ENCODE peak calls at places on chromosomes 1 and 21, in five cellular contexts. D, N, Q, M and Z are unnamed samples.

GRCh38 chr1:228198977-228199590 is 8.8 kb upstream of the OBSCN start:
- DNase-seq in D (peak; percentile 52), N (no peak), Q (no peak), M (no peak), Z (peak; percentile 27)

GRCh38 chr1:42756956-42757891 is 9.6 kb downstream of the P3H1 start:
- DNase-seq in D (peak; percentile 77), N (no peak), Q (peak; percentile 70), M (no peak), Z (peak; percentile 82)

GRCh38 chr1:24935615-24936484 is 5.8 kb upstream of the RUNX3 start:
- DNase-seq in D (no peak), N (no peak), Q (no peak), M (peak; percentile 74), Z (no peak)

GRCh38 chr21:34243562-34243961 is 120.2 kb upstream of the KCNE2 start:
- DNase-seq in D (no peak), N (no peak), Q (peak; percentile 5), M (no peak), Z (peak; percentile 20)

GRCh38 chr1:213127074-213127473 is 76.0 kb downstream of the RPS6KC1 start:
- DNase-seq in D (no peak), N (no peak), Q (no peak), M (no peak), Z (no peak)

GRCh38 chr1:147168626-147169058 is 3.6 kb downstream of the PRKAB2 start:
- DNase-seq in D (no peak), N (no peak), Q (peak; percentile 87), M (no peak), Z (no peak)

GRCh38 chr1:12152106-12152891 is 14.5 kb upstream of the TNFRSF1B start:
- DNase-seq in D (no peak), N (no peak), Q (no peak), M (peak; percentile 98), Z (no peak)

GRCh38 chr1:82491301-82491986 is 690.7 kb downstream of the ADGRL2 start:
- DNase-seq in D (no peak), N (no peak), Q (no peak), M (no peak), Z (no peak)

GRCh38 chr1:55289614-55290013 is 74.5 kb upstream of the USP24 start:
- DNase-seq in D (no peak), N (no peak), Q (no peak), M (no peak), Z (no peak)

DNA sequence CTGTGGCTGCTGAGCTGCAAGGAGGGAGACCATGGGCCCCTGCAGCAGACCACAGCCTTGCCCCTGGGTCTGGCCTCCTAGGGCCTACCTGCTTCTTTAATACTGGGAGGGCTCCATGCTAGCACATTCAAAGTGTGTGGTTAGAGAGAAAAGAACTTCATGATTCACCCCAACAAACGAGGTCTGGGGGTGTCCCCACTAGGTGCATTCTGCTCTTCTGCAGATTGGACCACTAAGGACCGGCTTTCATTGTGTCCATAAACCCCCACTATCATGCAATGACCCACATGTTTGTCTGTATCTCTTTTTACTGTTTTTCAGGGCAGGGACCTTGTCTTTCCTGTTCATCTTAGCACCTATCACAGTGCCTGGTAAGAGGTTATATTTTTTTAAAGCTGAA is 185.4 kb downstream of the OMA1 start:
- DNase-seq in D (no peak), N (no peak), Q (no peak), M (no peak), Z (no peak)
- TF ChIP-seq USF2 in D (no peak), N (no peak), Q (no peak), M (no peak), Z (no peak)

DNA sequence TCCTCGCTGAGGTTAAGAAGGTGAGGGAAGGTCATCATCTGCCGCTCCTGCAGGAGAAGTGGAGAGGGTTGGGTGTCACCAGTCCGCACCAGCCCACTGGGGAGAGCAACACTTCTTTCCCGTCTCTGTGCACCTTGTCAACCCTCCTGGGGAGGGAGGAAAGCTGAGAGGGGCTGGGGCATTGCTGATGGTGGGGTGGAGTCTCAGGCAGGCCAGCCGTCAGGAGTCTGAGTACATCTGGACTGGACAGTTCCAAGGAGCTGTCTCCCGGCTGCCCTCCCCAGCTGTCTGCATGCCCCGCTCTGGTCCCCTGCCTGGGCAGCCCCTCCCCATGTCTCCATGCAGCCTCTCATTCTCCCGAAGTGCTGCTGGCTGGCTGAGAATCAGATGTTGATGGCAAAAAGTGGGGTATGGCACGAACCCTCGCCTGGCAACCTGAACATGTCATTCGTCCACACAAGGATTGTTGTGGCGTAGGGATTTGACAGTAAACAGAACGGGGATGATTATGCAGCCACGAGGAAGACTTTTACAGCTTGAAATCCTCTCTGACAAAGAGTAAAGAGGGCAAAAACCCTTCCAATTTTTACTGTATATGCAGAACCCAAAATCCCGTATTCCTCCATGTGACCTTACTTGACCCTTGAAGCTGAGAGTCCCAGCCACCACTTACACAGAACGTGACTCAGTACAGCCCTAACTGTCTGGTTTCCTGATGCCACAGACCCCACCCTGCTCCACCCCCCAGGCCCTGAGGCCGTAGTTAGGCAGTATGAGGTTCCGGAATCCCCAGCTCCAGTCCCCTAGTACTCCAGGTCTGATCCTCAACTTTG is 70.3 kb downstream of the SCCPDH start:
- DNase-seq in D (peak; percentile 58), N (no peak), Q (no peak), M (no peak), Z (peak; percentile 56)
- TF ChIP-seq GABPA in D (no peak), N (no peak), Q (no peak), M (no peak), Z (no peak)

DNA sequence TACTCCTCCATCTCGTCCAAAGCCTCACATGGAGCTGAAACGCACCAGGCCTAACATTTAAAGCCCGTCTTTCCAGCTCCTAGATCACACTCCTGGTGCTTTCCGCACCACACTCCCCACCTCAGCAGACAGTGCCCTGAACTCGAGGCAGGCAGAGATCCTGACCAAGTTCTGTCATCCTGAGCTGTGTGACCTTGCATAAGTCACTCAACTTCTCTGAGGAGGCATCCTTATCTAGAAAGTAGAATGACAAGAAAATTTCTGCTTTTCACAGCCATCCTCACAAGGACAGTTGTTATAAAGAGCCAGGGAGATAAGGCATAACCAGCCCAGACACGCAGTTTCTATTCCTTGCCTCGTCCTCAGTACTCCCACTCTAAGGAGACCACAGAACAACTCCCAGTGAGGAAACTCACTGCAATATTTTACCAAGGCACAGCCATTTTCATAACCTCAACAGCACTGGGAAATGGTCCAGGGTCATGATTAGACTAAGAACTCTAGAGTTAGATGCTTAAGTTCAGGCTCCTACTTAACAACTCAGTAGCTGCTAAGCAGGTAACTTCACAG is 3.1 kb downstream of the LRP8 start:
- DNase-seq in D (no peak), N (no peak), Q (no peak), M (no peak), Z (no peak)
- H3K4me1 ChIP-seq in D (peaks cover 14% of the 10 kb centered on the region), N (peaks cover 15% of the 10 kb centered on the region), Q (peaks cover 25% of the 10 kb centered on the region), M (peaks cover 13% of the 10 kb centered on the region), Z (no peaks in the 10 kb centered on the region)

GRCh38 chr1:19163261-19163660 is 46.8 kb downstream of the UBR4 start:
- DNase-seq in D (no peak), N (no peak), Q (no peak), M (no peak), Z (no peak)
- TF ChIP-seq USF2 in D (no peak), N (no peak), Q (no peak), M (no peak), Z (no peak)

DNA sequence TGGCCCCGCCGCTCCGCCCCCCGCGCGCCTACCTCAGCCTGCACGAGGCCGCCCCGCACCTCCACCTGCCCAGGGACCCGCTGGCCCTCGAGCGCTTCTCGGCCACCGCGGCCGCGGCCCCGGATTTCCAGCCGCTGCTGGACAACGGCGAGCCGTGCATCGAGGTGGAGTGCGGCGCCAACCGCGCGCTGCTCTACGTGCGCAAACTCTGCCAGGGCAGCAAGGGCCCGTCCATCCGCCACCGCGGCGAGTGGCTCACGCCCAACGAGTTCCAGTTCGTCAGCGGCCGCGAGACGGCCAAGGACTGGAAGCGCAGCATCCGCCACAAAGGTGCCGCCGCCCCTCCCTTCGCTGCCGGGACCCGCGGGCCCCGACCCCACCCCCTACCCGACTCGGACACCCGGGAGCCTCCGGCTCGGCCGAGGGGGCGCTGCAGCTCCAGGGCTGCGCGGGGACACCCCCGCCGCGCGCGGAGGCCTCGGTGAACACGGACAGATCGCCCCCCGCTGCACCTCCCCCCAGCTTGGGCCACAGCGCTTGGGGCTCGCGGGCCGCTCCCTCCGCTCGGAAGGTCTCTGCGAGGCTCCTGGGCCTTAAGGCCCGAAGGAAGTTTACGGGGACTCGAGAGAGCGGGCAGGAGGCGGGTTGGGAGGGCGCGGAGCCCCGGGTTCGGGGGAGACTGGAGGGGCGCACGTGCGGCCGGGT is 1.0 kb downstream of the SAMD11 start:
- DNase-seq in D (peak; percentile 75), N (no peak), Q (no peak), M (no peak), Z (peak; percentile 74)
- TF ChIP-seq GABPA in D (no peak), N (no peak), Q (no peak), M (no peak), Z (no peak)

GRCh38 chr1:45684402-45684801 is 1.9 kb downstream of the GPBP1L1 start:
- DNase-seq in D (no peak), N (no peak), Q (no peak), M (no peak), Z (no peak)

GRCh38 chr1:45687753-45688737 is at the start of gene TMEM69:
- DNase-seq in D (peak; percentile 75), N (no peak), Q (peak; percentile 90), M (peak; percentile 77), Z (peak; percentile 79)

GRCh38 chr1:45687014-45687752 is 798 bp upstream of the TMEM69 start:
- DNase-seq in D (peak; percentile 91), N (peak; percentile 96), Q (peak; percentile 97), M (peak; percentile 97), Z (peak; percentile 90)

GRCh38 chr1:45686081-45687013 is at the start of gene GPBP1L1:
- DNase-seq in D (peak; percentile 99), N (peak; percentile 93), Q (peak; percentile 91), M (peak; percentile 88), Z (peak; percentile 99)

DNA sequence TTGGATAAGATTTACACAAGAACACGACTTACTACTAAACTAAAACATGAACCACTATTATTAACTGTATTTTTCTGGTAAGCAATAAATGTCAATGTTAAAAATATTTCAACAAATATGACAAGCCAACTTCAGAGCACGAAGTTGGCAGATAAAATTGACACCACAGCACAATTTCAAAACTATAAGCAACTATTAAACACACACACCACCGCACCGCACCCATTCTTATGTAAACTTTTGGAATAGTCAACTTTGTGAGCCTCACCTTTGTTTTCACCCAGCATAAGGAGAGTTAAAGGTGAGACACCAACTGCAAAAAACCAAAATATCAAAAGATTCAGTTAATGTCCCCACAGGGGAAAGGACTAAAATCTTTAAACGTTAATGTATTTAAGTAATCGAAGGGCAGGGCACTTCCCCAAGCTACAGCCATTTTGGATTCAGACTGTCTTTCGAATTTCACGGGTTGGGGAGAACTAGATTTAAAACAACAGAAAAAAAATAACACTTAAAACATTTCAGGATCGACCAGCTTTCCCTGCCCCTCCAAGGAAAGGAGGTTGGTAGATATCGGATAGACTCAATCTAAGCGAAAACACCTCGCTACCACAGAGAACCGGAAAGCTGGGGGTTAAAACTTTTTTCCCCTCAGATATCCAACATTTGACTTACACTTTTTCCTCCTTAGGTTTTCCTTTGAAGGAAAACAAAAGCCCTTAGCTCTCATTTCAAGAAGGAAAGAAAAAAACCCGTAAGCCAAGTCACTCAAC is 839 bp downstream of the GPBP1L1 start:
- DNase-seq in D (no peak), N (no peak), Q (no peak), M (no peak), Z (no peak)
- H3K4me1 ChIP-seq in D (peaks cover 18% of the 10 kb centered on the region), N (peaks cover 2% of the 10 kb centered on the region), Q (peaks cover 59% of the 10 kb centered on the region), M (peaks cover 3% of the 10 kb centered on the region), Z (peaks cover 14% of the 10 kb centered on the region)